ENCODE peak calls at places on chromosomes 11 and 22, in nine cellular contexts. Q is adipocyte; R is RWPE1; X is stomach; U is stimulated activated CD4-positive, alpha-beta T cell treated with anti-CD3 and anti-CD28 coated beads, Interleukin-15, amount 100 ng/mL, for 1 hour; O is HS-27A; P is EL; T is right cardiac atrium; Y is activated naive CD4-positive, alpha-beta T cell treated with anti-CD3 and anti-CD28 coated beads, Interleukin-2, amount 50 U/mL, for 72 hours. K is an unnamed sample.

GRCh38 chr11:60944504-60945294 is 7.3 kb downstream of the SLC15A3 start:
- DNase-seq in Q (no peak), R (no peak), X (no peak), U (no peak), O (no peak), P (no peak), T (peak; percentile 23), Y (no peak), K (no peak)

GRCh38 chr11:104522650-104523049 is 358.7 kb upstream of the PDGFD start:
- DNase-seq in Q (no peak), R (no peak), X (no peak), U (no peak), O (no peak), P (no peak), T (no peak), Y (no peak), K (no peak)

GRCh38 chr11:75815345-75815983 is 454 bp downstream of the UVRAG start:
- DNase-seq in Q (peak; percentile 68), R (peak; percentile 55), X (peak; percentile 47), U (peak; percentile 20), O (no peak), P (peak; percentile 49), T (peak; percentile 83), Y (peak; percentile 54), K (no peak)

GRCh38 chr11:78313181-78313788 is 104.3 kb downstream of the GAB2 start:
- DNase-seq in Q (peak; percentile 65), R (peak; percentile 78), X (peak; percentile 31), U (no peak), O (peak; percentile 31), P (peak; percentile 74), T (no peak), Y (no peak), K (peak; percentile 75)

GRCh38 chr11:48005878-48006277 is 25.5 kb downstream of the PTPRJ start:
- DNase-seq in Q (no peak), R (no peak), X (no peak), U (no peak), O (no peak), P (no peak), T (no peak), Y (no peak), K (no peak)

GRCh38 chr11:26806209-26806608 is 84.3 kb upstream of the SLC5A12 start:
- DNase-seq in Q (peak; percentile 16), R (peak; percentile 18), X (no peak), U (no peak), O (no peak), P (peak; percentile 42), T (no peak), Y (no peak), K (no peak)

GRCh38 chr22:50729391-50730012 is 8.5 kb upstream of the ACR start:
- DNase-seq in Q (no peak), R (no peak), X (no peak), U (no peak), O (no peak), P (no peak), T (peak; percentile 43), Y (no peak), K (no peak)

GRCh38 chr22:46721716-46722115 is 16.3 kb downstream of the CERK start:
- DNase-seq in Q (no peak), R (peak; percentile 29), X (no peak), U (no peak), O (no peak), P (no peak), T (peak; percentile 34), Y (no peak), K (no peak)

GRCh38 chr11:9231848-9232177 is 33.3 kb downstream of the DENND5A start:
- DNase-seq in Q (peak; percentile 69), R (no peak), X (no peak), U (no peak), O (no peak), P (peak; percentile 20), T (no peak), Y (no peak), K (no peak)

GRCh38 chr11:85863855-85864254 is 8.7 kb downstream of the CCDC83 start:
- DNase-seq in Q (no peak), R (no peak), X (no peak), U (no peak), O (no peak), P (no peak), T (no peak), Y (no peak), K (no peak)

GRCh38 chr11:66768088-66768521 is 39.1 kb upstream of the SPTBN2 start:
- DNase-seq in Q (peak; percentile 73), R (peak; percentile 80), X (no peak), U (no peak), O (no peak), P (no peak), T (no peak), Y (no peak), K (no peak)

GRCh38 chr11:92245700-92246270 is 21.2 kb downstream of the FAT3 start:
- DNase-seq in Q (no peak), R (no peak), X (no peak), U (no peak), O (no peak), P (no peak), T (no peak), Y (no peak), K (no peak)

GRCh38 chr11:15842345-15842744 is 514.0 kb downstream of the SOX6 start:
- DNase-seq in Q (no peak), R (no peak), X (no peak), U (no peak), O (no peak), P (no peak), T (no peak), Y (no peak), K (no peak)

GRCh38 chr11:65426839-65427690 is 4.5 kb downstream of the NEAT1 start:
- DNase-seq in Q (peak; percentile 76), R (no peak), X (peak; percentile 75), U (no peak), O (no peak), P (peak; percentile 79), T (no peak), Y (no peak), K (peak; percentile 82)

GRCh38 chr11:125241104-125241503 is 76.6 kb downstream of the PKNOX2 start:
- DNase-seq in Q (no peak), R (no peak), X (no peak), U (no peak), O (no peak), P (no peak), T (no peak), Y (no peak), K (no peak)

GRCh38 chr22:30208631-30209603 is 37.6 kb downstream of the LIF start:
- DNase-seq in Q (peak; percentile 88), R (no peak), X (peak; percentile 75), U (no peak), O (peak; percentile 45), P (peak; percentile 86), T (peak; percentile 89), Y (no peak), K (no peak)

GRCh38 chr11:62569611-62570010 is 4.1 kb downstream of the EEF1G start:
- DNase-seq in Q (no peak), R (no peak), X (no peak), U (no peak), O (no peak), P (no peak), T (no peak), Y (no peak), K (no peak)

GRCh38 chr22:36227396-36227795 is 11.9 kb downstream of the APOL2 start:
- DNase-seq in Q (no peak), R (no peak), X (no peak), U (no peak), O (no peak), P (no peak), T (no peak), Y (no peak), K (no peak)

GRCh38 chr22:22021160-22021750 is 38.7 kb upstream of the TOP3B start:
- DNase-seq in Q (no peak), R (peak; percentile 36), X (no peak), U (no peak), O (no peak), P (peak; percentile 64), T (no peak), Y (no peak), K (no peak)

GRCh38 chr11:21511835-21512440 is 680.9 kb upstream of the ANO5 start:
- DNase-seq in Q (peak; percentile 2), R (peak; percentile 36), X (peak; percentile 68), U (no peak), O (no peak), P (peak; percentile 0), T (peak; percentile 46), Y (peak; percentile 40), K (peak; percentile 33)

GRCh38 chr11:75790986-75791385 is 22.4 kb downstream of the DGAT2 start:
- DNase-seq in Q (no peak), R (no peak), X (no peak), U (no peak), O (no peak), P (peak; percentile 57), T (no peak), Y (no peak), K (no peak)

GRCh38 chr22:44309647-44310046 is 3.1 kb downstream of the SHISAL1 start:
- DNase-seq in Q (no peak), R (no peak), X (no peak), U (no peak), O (no peak), P (no peak), T (no peak), Y (no peak), K (no peak)

GRCh38 chr22:38088723-38089473 is 4.9 kb upstream of the SLC16A8 start:
- DNase-seq in Q (no peak), R (no peak), X (no peak), U (no peak), O (no peak), P (peak; percentile 22), T (peak; percentile 73), Y (no peak), K (no peak)

GRCh38 chr22:41094036-41094435 is 1.6 kb downstream of the EP300 start:
- DNase-seq in Q (peak; percentile 58), R (peak; percentile 7), X (no peak), U (no peak), O (no peak), P (peak; percentile 53), T (no peak), Y (no peak), K (no peak)

GRCh38 chr11:74069146-74070046 is 60.5 kb upstream of the UCP3 start:
- DNase-seq in Q (peak; percentile 48), R (no peak), X (peak; percentile 34), U (no peak), O (no peak), P (peak; percentile 18), T (no peak), Y (no peak), K (no peak)

GRCh38 chr11:693415-693831 is 1.6 kb downstream of the DEAF1 start:
- DNase-seq in Q (peak; percentile 29), R (no peak), X (no peak), U (no peak), O (no peak), P (peak; percentile 29), T (no peak), Y (no peak), K (no peak)

GRCh38 chr11:119484741-119485605 is 62.0 kb upstream of the THY1 start:
- DNase-seq in Q (no peak), R (no peak), X (peak; percentile 24), U (no peak), O (no peak), P (no peak), T (no peak), Y (no peak), K (no peak)

GRCh38 chr22:17922925-17923898 is 101.1 kb downstream of the MICAL3 start:
- DNase-seq in Q (peak; percentile 66), R (no peak), X (no peak), U (no peak), O (peak; percentile 85), P (peak; percentile 92), T (no peak), Y (no peak), K (no peak)

GRCh38 chr11:118620529-118621070 is 13.2 kb downstream of the PHLDB1 start:
- DNase-seq in Q (no peak), R (no peak), X (no peak), U (no peak), O (no peak), P (peak; percentile 18), T (peak; percentile 69), Y (no peak), K (no peak)

GRCh38 chr11:2898366-2899079 is 12.9 kb upstream of the CDKN1C start:
- DNase-seq in Q (peak; percentile 78), R (peak; percentile 82), X (peak; percentile 57), U (peak; percentile 18), O (peak; percentile 77), P (peak; percentile 92), T (peak; percentile 72), Y (peak; percentile 52), K (peak; percentile 15)

GRCh38 chr11:121904148-121904547 is 211.9 kb downstream of the BLID start:
- DNase-seq in Q (no peak), R (no peak), X (no peak), U (no peak), O (no peak), P (no peak), T (no peak), Y (no peak), K (no peak)

K was measured in LoVo.